ENCODE peak calls at places on chromosome 6, in ten cellular contexts. One of them, this sample, is unnamed.

GRCh38 chr6:124742971-124743370 is 219.3 kb upstream of the RNF217 start:
- DNase-seq in upper lobe of left lung: no peak
- DNase-seq in A549: no peak
- DNase-seq in GM12891: no peak
- DNase-seq in HCT116: no peak
- DNase-seq in breast epithelium: no peak
- DNase-seq in prostate gland: peak
- DNase-seq in testis: no peak
- DNase-seq in Peyer's patch: no peak
- DNase-seq in body of pancreas: no peak
- DNase-seq in this sample: no peak

GRCh38 chr6:41689171-41690008 is 46.0 kb downstream of the TFEB start:
- DNase-seq in prostate gland: no peak
- DNase-seq in HCT116: no peak
- DNase-seq in GM12891: no peak
- DNase-seq in Peyer's patch: no peak
- DNase-seq in upper lobe of left lung: no peak
- DNase-seq in testis: no peak
- DNase-seq in A549: no peak
- DNase-seq in breast epithelium: peak
- DNase-seq in body of pancreas: no peak
- DNase-seq in this sample: peak

GRCh38 chr6:42978487-42978792 is 541 bp downstream of the PEX6 start:
- DNase-seq in prostate gland: no peak
- DNase-seq in A549: peak
- DNase-seq in GM12891: no peak
- DNase-seq in breast epithelium: no peak
- DNase-seq in HCT116: no peak
- DNase-seq in upper lobe of left lung: no peak
- DNase-seq in testis: peak
- DNase-seq in body of pancreas: peak
- DNase-seq in Peyer's patch: peak
- DNase-seq in this sample: peak

GRCh38 chr6:39980839-39981580 is 46.7 kb upstream of the MOCS1 start:
- DNase-seq in A549: peak
- DNase-seq in Peyer's patch: no peak
- DNase-seq in prostate gland: peak
- DNase-seq in upper lobe of left lung: no peak
- DNase-seq in testis: peak
- DNase-seq in HCT116: peak
- DNase-seq in breast epithelium: peak
- DNase-seq in GM12891: peak
- DNase-seq in body of pancreas: peak
- DNase-seq in this sample: no peak

GRCh38 chr6:24522090-24522820 is 27.5 kb downstream of the ALDH5A1 start:
- DNase-seq in testis: no peak
- DNase-seq in Peyer's patch: peak
- DNase-seq in breast epithelium: no peak
- DNase-seq in GM12891: peak
- DNase-seq in body of pancreas: no peak
- DNase-seq in A549: no peak
- DNase-seq in prostate gland: no peak
- DNase-seq in upper lobe of left lung: no peak
- DNase-seq in HCT116: no peak
- DNase-seq in this sample: no peak

GRCh38 chr6:162119349-162119748 is 608.2 kb downstream of the PRKN start:
- DNase-seq in GM12891: no peak
- DNase-seq in prostate gland: no peak
- DNase-seq in breast epithelium: no peak
- DNase-seq in upper lobe of left lung: no peak
- DNase-seq in body of pancreas: no peak
- DNase-seq in testis: peak
- DNase-seq in HCT116: no peak
- DNase-seq in Peyer's patch: no peak
- DNase-seq in A549: no peak
- DNase-seq in this sample: peak

GRCh38 chr6:37827603-37828265 is 8.2 kb downstream of the ZFAND3 start:
- DNase-seq in HCT116: no peak
- DNase-seq in GM12891: no peak
- DNase-seq in A549: no peak
- DNase-seq in prostate gland: no peak
- DNase-seq in upper lobe of left lung: no peak
- DNase-seq in breast epithelium: no peak
- DNase-seq in body of pancreas: no peak
- DNase-seq in testis: no peak
- DNase-seq in Peyer's patch: no peak
- DNase-seq in this sample: no peak

GRCh38 chr6:87277123-87277522 is 45.3 kb upstream of the SMIM8 start:
- DNase-seq in GM12891: no peak
- DNase-seq in A549: no peak
- DNase-seq in breast epithelium: no peak
- DNase-seq in Peyer's patch: no peak
- DNase-seq in prostate gland: no peak
- DNase-seq in HCT116: no peak
- DNase-seq in body of pancreas: no peak
- DNase-seq in testis: no peak
- DNase-seq in upper lobe of left lung: no peak
- DNase-seq in this sample: no peak

GRCh38 chr6:4296552-4296951 is 161.2 kb upstream of the ECI2 start:
- DNase-seq in A549: no peak
- DNase-seq in body of pancreas: no peak
- DNase-seq in HCT116: no peak
- DNase-seq in prostate gland: no peak
- DNase-seq in breast epithelium: no peak
- DNase-seq in upper lobe of left lung: no peak
- DNase-seq in testis: no peak
- DNase-seq in GM12891: no peak
- DNase-seq in Peyer's patch: no peak
- DNase-seq in this sample: no peak

GRCh38 chr6:90610671-90611542 is 24.0 kb upstream of the MAP3K7 start:
- DNase-seq in Peyer's patch: peak
- DNase-seq in breast epithelium: no peak
- DNase-seq in body of pancreas: peak
- DNase-seq in A549: no peak
- DNase-seq in upper lobe of left lung: peak
- DNase-seq in GM12891: peak
- DNase-seq in HCT116: no peak
- DNase-seq in prostate gland: peak
- DNase-seq in testis: peak
- DNase-seq in this sample: peak

GRCh38 chr6:132300323-132300949 is 100.8 kb downstream of the MOXD1 start:
- DNase-seq in testis: peak
- DNase-seq in HCT116: peak
- DNase-seq in breast epithelium: no peak
- DNase-seq in body of pancreas: peak
- DNase-seq in upper lobe of left lung: no peak
- DNase-seq in prostate gland: no peak
- DNase-seq in A549: peak
- DNase-seq in Peyer's patch: peak
- DNase-seq in GM12891: no peak
- DNase-seq in this sample: no peak

GRCh38 chr6:5205877-5206840 is 54.6 kb downstream of the LYRM4 start:
- DNase-seq in prostate gland: no peak
- DNase-seq in HCT116: no peak
- DNase-seq in body of pancreas: peak
- DNase-seq in upper lobe of left lung: no peak
- DNase-seq in breast epithelium: peak
- DNase-seq in A549: no peak
- DNase-seq in testis: peak
- DNase-seq in GM12891: no peak
- DNase-seq in Peyer's patch: no peak
- DNase-seq in this sample: peak

GRCh38 chr6:39808934-39809333 is 16.8 kb downstream of the DAAM2 start:
- DNase-seq in HCT116: no peak
- DNase-seq in A549: no peak
- DNase-seq in Peyer's patch: no peak
- DNase-seq in GM12891: no peak
- DNase-seq in body of pancreas: no peak
- DNase-seq in upper lobe of left lung: no peak
- DNase-seq in testis: no peak
- DNase-seq in prostate gland: no peak
- DNase-seq in breast epithelium: no peak
- DNase-seq in this sample: no peak

GRCh38 chr6:143940011-143940597 is 68.0 kb downstream of the PLAGL1 start:
- DNase-seq in A549: peak
- DNase-seq in prostate gland: no peak
- DNase-seq in breast epithelium: no peak
- DNase-seq in HCT116: peak
- DNase-seq in Peyer's patch: peak
- DNase-seq in testis: peak
- DNase-seq in body of pancreas: peak
- DNase-seq in GM12891: peak
- DNase-seq in upper lobe of left lung: no peak
- DNase-seq in this sample: no peak

GRCh38 chr6:169970306-169970988 is 219.0 kb downstream of the ERMARD start:
- DNase-seq in breast epithelium: no peak
- DNase-seq in GM12891: no peak
- DNase-seq in HCT116: no peak
- DNase-seq in A549: no peak
- DNase-seq in upper lobe of left lung: peak
- DNase-seq in body of pancreas: peak
- DNase-seq in prostate gland: no peak
- DNase-seq in testis: no peak
- DNase-seq in Peyer's patch: peak
- DNase-seq in this sample: no peak

GRCh38 chr6:14315353-14315752 is 197.8 kb downstream of the CD83 start:
- DNase-seq in A549: no peak
- DNase-seq in body of pancreas: no peak
- DNase-seq in upper lobe of left lung: no peak
- DNase-seq in HCT116: no peak
- DNase-seq in testis: no peak
- DNase-seq in breast epithelium: no peak
- DNase-seq in Peyer's patch: no peak
- DNase-seq in prostate gland: no peak
- DNase-seq in GM12891: no peak
- DNase-seq in this sample: no peak
- TF ChIP-seq POLR2A in A549: no peak
- TF ChIP-seq POLR2A in body of pancreas: no peak
- TF ChIP-seq POLR2A in upper lobe of left lung: no peak
- TF ChIP-seq POLR2A in HCT116: no peak
- TF ChIP-seq POLR2A in testis: no peak
- TF ChIP-seq POLR2A in breast epithelium: no peak
- TF ChIP-seq POLR2A in Peyer's patch: no peak
- TF ChIP-seq POLR2A in prostate gland: no peak
- TF ChIP-seq POLR2A in GM12891: no peak
- TF ChIP-seq POLR2A in this sample: no peak

DNA sequence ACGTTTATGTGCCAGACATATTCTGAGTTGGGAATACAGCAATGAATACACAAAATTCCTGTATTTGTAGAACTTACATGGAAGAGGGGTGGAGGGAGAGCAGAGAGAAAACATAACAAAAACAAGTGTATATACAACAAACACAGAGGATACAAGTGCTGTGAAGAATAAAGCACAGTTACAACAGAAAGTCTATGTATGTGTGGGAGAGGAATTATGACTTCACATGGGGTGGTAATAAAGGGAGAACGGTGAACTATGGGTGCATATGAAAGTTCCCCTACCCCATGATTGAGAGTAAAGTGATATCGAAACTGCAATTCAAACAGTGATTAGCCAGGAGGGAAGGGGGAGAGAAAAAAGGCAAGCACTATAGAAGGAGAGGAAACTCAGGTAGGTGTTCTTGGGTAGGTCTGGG is 24.6 kb downstream of the HBS1L start:
- DNase-seq in HCT116: no peak
- DNase-seq in breast epithelium: no peak
- DNase-seq in prostate gland: no peak
- DNase-seq in body of pancreas: no peak
- DNase-seq in Peyer's patch: no peak
- DNase-seq in upper lobe of left lung: no peak
- DNase-seq in GM12891: no peak
- DNase-seq in testis: no peak
- DNase-seq in A549: no peak
- DNase-seq in this sample: no peak
- TF ChIP-seq POLR2A in HCT116: no peak
- TF ChIP-seq POLR2A in breast epithelium: no peak
- TF ChIP-seq POLR2A in prostate gland: no peak
- TF ChIP-seq POLR2A in body of pancreas: no peak
- TF ChIP-seq POLR2A in Peyer's patch: no peak
- TF ChIP-seq POLR2A in upper lobe of left lung: no peak
- TF ChIP-seq POLR2A in GM12891: no peak
- TF ChIP-seq POLR2A in testis: no peak
- TF ChIP-seq POLR2A in A549: no peak
- TF ChIP-seq POLR2A in this sample: no peak

GRCh38 chr6:34736838-34737237 is 20.5 kb upstream of the SNRPC start:
- DNase-seq in prostate gland: no peak
- DNase-seq in upper lobe of left lung: no peak
- DNase-seq in A549: no peak
- DNase-seq in testis: no peak
- DNase-seq in body of pancreas: no peak
- DNase-seq in GM12891: no peak
- DNase-seq in HCT116: no peak
- DNase-seq in breast epithelium: no peak
- DNase-seq in Peyer's patch: no peak
- DNase-seq in this sample: no peak

GRCh38 chr6:34726055-34726454 is 29.5 kb upstream of the ILRUN start:
- DNase-seq in upper lobe of left lung: no peak
- DNase-seq in Peyer's patch: no peak
- DNase-seq in testis: no peak
- DNase-seq in HCT116: no peak
- DNase-seq in body of pancreas: no peak
- DNase-seq in GM12891: no peak
- DNase-seq in breast epithelium: no peak
- DNase-seq in A549: no peak
- DNase-seq in prostate gland: no peak
- DNase-seq in this sample: no peak

GRCh38 chr6:34730006-34730405 is 27.3 kb upstream of the SNRPC start:
- DNase-seq in body of pancreas: no peak
- DNase-seq in prostate gland: no peak
- DNase-seq in Peyer's patch: no peak
- DNase-seq in upper lobe of left lung: no peak
- DNase-seq in testis: no peak
- DNase-seq in GM12891: no peak
- DNase-seq in HCT116: no peak
- DNase-seq in breast epithelium: no peak
- DNase-seq in A549: no peak
- DNase-seq in this sample: no peak

GRCh38 chr6:34731393-34732060 is 25.8 kb upstream of the SNRPC start:
- DNase-seq in HCT116: no peak
- DNase-seq in body of pancreas: no peak
- DNase-seq in Peyer's patch: no peak
- DNase-seq in testis: no peak
- DNase-seq in upper lobe of left lung: no peak
- DNase-seq in prostate gland: no peak
- DNase-seq in breast epithelium: no peak
- DNase-seq in GM12891: no peak
- DNase-seq in A549: no peak
- DNase-seq in this sample: no peak
- TF ChIP-seq POLR2A in HCT116: no peak
- TF ChIP-seq POLR2A in body of pancreas: no peak
- TF ChIP-seq POLR2A in Peyer's patch: no peak
- TF ChIP-seq POLR2A in testis: no peak
- TF ChIP-seq POLR2A in upper lobe of left lung: no peak
- TF ChIP-seq POLR2A in prostate gland: no peak
- TF ChIP-seq POLR2A in breast epithelium: no peak
- TF ChIP-seq POLR2A in GM12891: no peak
- TF ChIP-seq POLR2A in A549: no peak
- TF ChIP-seq POLR2A in this sample: no peak

DNA sequence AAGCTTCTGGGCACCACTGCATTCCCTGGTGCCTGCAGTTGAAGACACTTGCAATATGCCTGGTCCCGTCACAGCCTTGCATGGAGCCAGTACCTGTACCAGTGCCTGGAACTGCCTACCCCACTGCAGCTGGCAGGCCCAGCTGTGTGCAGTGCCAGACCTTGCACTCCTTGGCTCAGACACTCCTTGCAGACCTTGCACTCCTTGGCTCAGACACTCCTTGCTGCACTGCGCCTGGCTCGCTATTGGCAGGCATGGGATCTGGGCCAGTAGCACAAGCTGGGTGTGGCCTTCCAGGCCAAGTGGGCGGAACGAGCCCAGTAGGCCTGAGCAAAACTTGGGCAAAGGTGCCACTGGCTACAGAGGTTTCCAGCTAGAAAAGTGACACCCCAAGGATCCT is 1189.1 kb downstream of the GRIK2 start:
- DNase-seq in HCT116: no peak
- DNase-seq in body of pancreas: no peak
- DNase-seq in A549: no peak
- DNase-seq in prostate gland: no peak
- DNase-seq in GM12891: no peak
- DNase-seq in upper lobe of left lung: peak
- DNase-seq in Peyer's patch: no peak
- DNase-seq in breast epithelium: no peak
- DNase-seq in testis: no peak
- DNase-seq in this sample: no peak
- TF ChIP-seq POLR2A in HCT116: no peak
- TF ChIP-seq POLR2A in body of pancreas: no peak
- TF ChIP-seq POLR2A in A549: no peak
- TF ChIP-seq POLR2A in prostate gland: no peak
- TF ChIP-seq POLR2A in GM12891: no peak
- TF ChIP-seq POLR2A in upper lobe of left lung: no peak
- TF ChIP-seq POLR2A in Peyer's patch: no peak
- TF ChIP-seq POLR2A in breast epithelium: no peak
- TF ChIP-seq POLR2A in testis: no peak
- TF ChIP-seq POLR2A in this sample: no peak